ENCODE peak calls at places on chromosomes 1 and 21, in five cellular contexts. One of them, this sample, is unnamed.

GRCh38 chr1:15501208-15502032 is 22.6 kb downstream of the CASP9 start:
- DNase-seq in GM12878: no peak
- DNase-seq in HCT116: peak; percentile 16
- DNase-seq in K562: peak; percentile 80
- DNase-seq in prostate gland: peak; percentile 13
- DNase-seq in this sample: no peak

GRCh38 chr1:114015075-114015474 is 35.8 kb downstream of the OLFML3 start:
- DNase-seq in GM12878: no peak
- DNase-seq in HCT116: peak; percentile 45
- DNase-seq in K562: no peak
- DNase-seq in prostate gland: no peak
- DNase-seq in this sample: no peak

GRCh38 chr1:212917134-212917485 is 33.2 kb upstream of the VASH2 start:
- DNase-seq in GM12878: no peak
- DNase-seq in HCT116: no peak
- DNase-seq in K562: no peak
- DNase-seq in prostate gland: no peak
- DNase-seq in this sample: no peak

GRCh38 chr1:53934170-53934765 is 11.2 kb downstream of the IFT25 start:
- DNase-seq in GM12878: no peak
- DNase-seq in HCT116: no peak
- DNase-seq in K562: no peak
- DNase-seq in prostate gland: no peak
- DNase-seq in this sample: no peak

GRCh38 chr1:186829679-186830587 is 1.2 kb downstream of the PLA2G4A start:
- DNase-seq in GM12878: no peak
- DNase-seq in HCT116: no peak
- DNase-seq in K562: no peak
- DNase-seq in prostate gland: no peak
- DNase-seq in this sample: no peak

GRCh38 chr1:218485241-218485928 is 140.2 kb downstream of the TGFB2 start:
- DNase-seq in GM12878: no peak
- DNase-seq in HCT116: no peak
- DNase-seq in K562: no peak
- DNase-seq in prostate gland: no peak
- DNase-seq in this sample: no peak

GRCh38 chr21:31731112-31731801 is 661 bp downstream of the SCAF4 start:
- DNase-seq in GM12878: no peak
- DNase-seq in HCT116: no peak
- DNase-seq in K562: peak; percentile 82
- DNase-seq in prostate gland: peak; percentile 35
- DNase-seq in this sample: no peak

GRCh38 chr1:25927541-25928265 is 21.5 kb upstream of the STMN1 start:
- DNase-seq in GM12878: no peak
- DNase-seq in HCT116: no peak
- DNase-seq in K562: no peak
- DNase-seq in prostate gland: no peak
- DNase-seq in this sample: no peak

GRCh38 chr1:215160351-215160750 is 77.8 kb downstream of the KCNK2 start:
- DNase-seq in GM12878: no peak
- DNase-seq in HCT116: no peak
- DNase-seq in K562: no peak
- DNase-seq in prostate gland: no peak
- DNase-seq in this sample: no peak

GRCh38 chr1:25022361-25023189 is 92.5 kb upstream of the RUNX3 start:
- DNase-seq in GM12878: peak; percentile 97
- DNase-seq in HCT116: peak; percentile 59
- DNase-seq in K562: peak; percentile 27
- DNase-seq in prostate gland: peak; percentile 31
- DNase-seq in this sample: no peak

GRCh38 chr1:41122851-41123518 is 101.5 kb upstream of the SLFNL1 start:
- DNase-seq in GM12878: no peak
- DNase-seq in HCT116: peak; percentile 61
- DNase-seq in K562: peak; percentile 23
- DNase-seq in prostate gland: peak; percentile 21
- DNase-seq in this sample: no peak

GRCh38 chr1:173050865-173051264 is at the start of gene TNFSF18:
- DNase-seq in GM12878: no peak
- DNase-seq in HCT116: no peak
- DNase-seq in K562: no peak
- DNase-seq in prostate gland: peak; percentile 19
- DNase-seq in this sample: no peak

GRCh38 chr1:100627936-100628335 is 90.0 kb downstream of the GPR88 start:
- DNase-seq in GM12878: no peak
- DNase-seq in HCT116: no peak
- DNase-seq in K562: no peak
- DNase-seq in prostate gland: no peak
- DNase-seq in this sample: no peak

GRCh38 chr1:203166192-203166940 is 9.3 kb downstream of the MYBPH start:
- DNase-seq in GM12878: no peak
- DNase-seq in HCT116: no peak
- DNase-seq in K562: peak; percentile 63
- DNase-seq in prostate gland: peak; percentile 12
- DNase-seq in this sample: no peak

GRCh38 chr1:113536182-113536780 is 146.0 kb downstream of the MAGI3 start:
- DNase-seq in GM12878: no peak
- DNase-seq in HCT116: no peak
- DNase-seq in K562: no peak
- DNase-seq in prostate gland: no peak
- DNase-seq in this sample: no peak

GRCh38 chr21:42621166-42621827 is 32.1 kb upstream of the PDE9A start:
- DNase-seq in GM12878: no peak
- DNase-seq in HCT116: no peak
- DNase-seq in K562: no peak
- DNase-seq in prostate gland: no peak
- DNase-seq in this sample: no peak

GRCh38 chr1:203619091-203619780 is 7.4 kb upstream of the ATP2B4 start:
- DNase-seq in GM12878: no peak
- DNase-seq in HCT116: no peak
- DNase-seq in K562: no peak
- DNase-seq in prostate gland: no peak
- DNase-seq in this sample: no peak

GRCh38 chr1:109637446-109637845 is 17.8 kb downstream of the AMPD2 start:
- DNase-seq in GM12878: no peak
- DNase-seq in HCT116: no peak
- DNase-seq in K562: no peak
- DNase-seq in prostate gland: no peak
- DNase-seq in this sample: peak; percentile 40

GRCh38 chr1:173823776-173824314 is 628 bp upstream of the DARS2 start:
- DNase-seq in GM12878: peak; percentile 13
- DNase-seq in HCT116: no peak
- DNase-seq in K562: no peak
- DNase-seq in prostate gland: no peak
- DNase-seq in this sample: no peak

GRCh38 chr1:9611716-9612115 is 23.0 kb downstream of the TMEM201 start:
- DNase-seq in GM12878: no peak
- DNase-seq in HCT116: no peak
- DNase-seq in K562: no peak
- DNase-seq in prostate gland: no peak
- DNase-seq in this sample: no peak

GRCh38 chr1:28328228-28328648 is 602 bp upstream of the MED18 start:
- DNase-seq in GM12878: no peak
- DNase-seq in HCT116: no peak
- DNase-seq in K562: no peak
- DNase-seq in prostate gland: no peak
- DNase-seq in this sample: no peak

GRCh38 chr1:5660141-5660935 is 331.9 kb downstream of the NPHP4 start:
- DNase-seq in GM12878: no peak
- DNase-seq in HCT116: no peak
- DNase-seq in K562: no peak
- DNase-seq in prostate gland: peak; percentile 30
- DNase-seq in this sample: no peak

GRCh38 chr21:25509862-25510261 is 97.4 kb downstream of the MRPL39 start:
- DNase-seq in GM12878: no peak
- DNase-seq in HCT116: no peak
- DNase-seq in K562: no peak
- DNase-seq in prostate gland: no peak
- DNase-seq in this sample: no peak

GRCh38 chr1:228154685-228155571 is 5.2 kb downstream of the GJC2 start:
- DNase-seq in GM12878: no peak
- DNase-seq in HCT116: no peak
- DNase-seq in K562: no peak
- DNase-seq in prostate gland: no peak
- DNase-seq in this sample: no peak

GRCh38 chr1:231642600-231643332 is 16.2 kb downstream of the DISC1 start:
- DNase-seq in GM12878: no peak
- DNase-seq in HCT116: no peak
- DNase-seq in K562: no peak
- DNase-seq in prostate gland: no peak
- DNase-seq in this sample: no peak

GRCh38 chr1:89832481-89833127 is 11.8 kb downstream of the LRRC8D start:
- DNase-seq in GM12878: no peak
- DNase-seq in HCT116: no peak
- DNase-seq in K562: no peak
- DNase-seq in prostate gland: no peak
- DNase-seq in this sample: no peak

GRCh38 chr1:35884934-35885333 is 1.9 kb downstream of the AGO1 start:
- DNase-seq in GM12878: no peak
- DNase-seq in HCT116: no peak
- DNase-seq in K562: no peak
- DNase-seq in prostate gland: no peak
- DNase-seq in this sample: no peak

GRCh38 chr1:35885961-35886558 is 3.1 kb downstream of the AGO1 start:
- DNase-seq in GM12878: no peak
- DNase-seq in HCT116: no peak
- DNase-seq in K562: peak; percentile 66
- DNase-seq in prostate gland: no peak
- DNase-seq in this sample: no peak

GRCh38 chr1:35886606-35887431 is 3.8 kb downstream of the AGO1 start:
- DNase-seq in GM12878: no peak
- DNase-seq in HCT116: no peak
- DNase-seq in K562: peak; percentile 73
- DNase-seq in prostate gland: no peak
- DNase-seq in this sample: no peak

GRCh38 chr1:35888255-35888654 is 5.2 kb downstream of the AGO1 start:
- DNase-seq in GM12878: no peak
- DNase-seq in HCT116: no peak
- DNase-seq in K562: no peak
- DNase-seq in prostate gland: no peak
- DNase-seq in this sample: no peak

DNA sequence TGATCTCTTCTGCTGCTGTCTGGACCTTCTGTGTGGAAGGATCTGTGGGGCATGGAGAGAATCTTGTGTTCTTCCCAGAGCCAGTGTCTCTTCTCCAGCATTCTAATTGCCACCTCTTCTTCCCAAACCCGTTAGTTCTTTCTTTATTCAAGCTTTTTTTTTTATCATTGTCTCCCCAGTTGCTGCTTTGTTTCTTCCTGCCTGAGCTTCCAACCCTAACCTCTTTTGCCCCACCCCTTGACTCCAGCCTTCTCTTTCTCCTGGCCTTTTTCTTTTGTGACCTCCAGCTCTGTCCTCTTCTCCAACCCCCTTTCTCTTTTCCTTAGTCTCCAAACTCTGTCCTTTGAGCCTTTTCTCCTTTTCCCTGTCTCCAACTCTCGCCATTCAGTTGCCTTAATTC is 4.5 kb downstream of the AGO1 start:
- DNase-seq in GM12878: no peak
- DNase-seq in HCT116: no peak
- DNase-seq in K562: no peak
- DNase-seq in prostate gland: no peak
- DNase-seq in this sample: no peak
- H3K4me1 ChIP-seq in GM12878: peaks cover 14% of the 10 kb centered on the region
- H3K4me1 ChIP-seq in HCT116: no peaks in the 10 kb centered on the region
- H3K4me1 ChIP-seq in K562: peaks cover 53% of the 10 kb centered on the region
- H3K4me1 ChIP-seq in prostate gland: peaks cover 3% of the 10 kb centered on the region
- H3K4me1 ChIP-seq in this sample: peaks cover 39% of the 10 kb centered on the region

GRCh38 chr1:43199093-43199726 is 27.1 kb downstream of the CFAP57 start:
- DNase-seq in GM12878: peak; percentile 88
- DNase-seq in HCT116: no peak
- DNase-seq in K562: no peak
- DNase-seq in prostate gland: no peak
- DNase-seq in this sample: no peak
- TF ChIP-seq POLR2AphosphoS5 in GM12878: peak; percentile 46
- TF ChIP-seq POLR2AphosphoS5 in HCT116: no peak
- TF ChIP-seq POLR2AphosphoS5 in K562: no peak
- TF ChIP-seq POLR2AphosphoS5 in prostate gland: no peak
- TF ChIP-seq POLR2AphosphoS5 in this sample: no peak

GRCh38 chr1:162218975-162219374 is 149.5 kb downstream of the NOS1AP start:
- DNase-seq in GM12878: no peak
- DNase-seq in HCT116: no peak
- DNase-seq in K562: no peak
- DNase-seq in prostate gland: no peak
- DNase-seq in this sample: no peak

GRCh38 chr1:162218546-162218945 is 149.1 kb downstream of the NOS1AP start:
- DNase-seq in GM12878: no peak
- DNase-seq in HCT116: no peak
- DNase-seq in K562: no peak
- DNase-seq in prostate gland: no peak
- DNase-seq in this sample: no peak

GRCh38 chr1:162215902-162216301 is 146.4 kb downstream of the NOS1AP start:
- DNase-seq in GM12878: no peak
- DNase-seq in HCT116: no peak
- DNase-seq in K562: no peak
- DNase-seq in prostate gland: no peak
- DNase-seq in this sample: no peak

GRCh38 chr1:162217674-162218073 is 148.2 kb downstream of the NOS1AP start:
- DNase-seq in GM12878: no peak
- DNase-seq in HCT116: no peak
- DNase-seq in K562: no peak
- DNase-seq in prostate gland: no peak
- DNase-seq in this sample: no peak

DNA sequence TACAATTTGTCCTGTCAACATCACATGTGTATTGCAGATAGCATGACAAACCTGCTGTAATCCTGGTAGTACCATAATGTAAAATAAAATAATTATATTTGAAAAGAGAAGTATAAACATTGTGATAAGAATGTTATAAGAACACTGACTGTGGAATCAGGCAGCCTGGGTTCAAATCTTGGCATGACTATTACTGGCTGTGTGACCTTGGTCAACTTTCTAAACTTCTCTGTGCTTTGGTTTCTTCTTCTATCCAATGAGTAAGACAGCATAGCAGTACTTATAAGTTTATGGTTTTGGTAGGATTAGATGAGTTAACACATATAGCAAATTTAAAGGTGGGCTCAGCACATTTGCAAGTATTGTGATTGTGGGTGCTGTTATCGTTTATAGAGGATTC is 147.1 kb downstream of the NOS1AP start:
- DNase-seq in GM12878: no peak
- DNase-seq in HCT116: no peak
- DNase-seq in K562: no peak
- DNase-seq in prostate gland: no peak
- DNase-seq in this sample: no peak
- H3K4me1 ChIP-seq in GM12878: no peaks in the 10 kb centered on the region
- H3K4me1 ChIP-seq in HCT116: peaks cover 17% of the 10 kb centered on the region
- H3K4me1 ChIP-seq in K562: no peaks in the 10 kb centered on the region
- H3K4me1 ChIP-seq in prostate gland: peaks cover 6% of the 10 kb centered on the region
- H3K4me1 ChIP-seq in this sample: peaks cover 17% of the 10 kb centered on the region

DNA sequence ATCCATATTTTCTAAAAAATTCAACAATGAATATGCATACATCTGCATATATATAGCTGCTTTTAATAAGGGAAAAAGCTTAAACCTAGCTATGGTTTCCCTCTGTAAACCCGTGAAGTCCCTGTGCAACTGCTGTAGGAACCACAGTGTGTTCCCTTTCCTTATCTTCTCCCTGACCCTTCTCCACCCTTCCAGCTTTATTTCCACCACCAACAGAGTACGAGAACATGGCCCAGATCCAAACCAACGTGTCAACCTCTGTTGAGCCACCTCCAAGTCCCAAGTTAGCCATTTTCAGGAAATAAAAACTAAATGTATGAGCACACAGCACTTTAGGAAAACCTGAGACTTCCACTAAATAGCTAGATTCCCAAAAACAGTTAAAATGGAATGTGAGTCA is 20.3 kb downstream of the SUSD4 start:
- DNase-seq in GM12878: no peak
- DNase-seq in HCT116: no peak
- DNase-seq in K562: no peak
- DNase-seq in prostate gland: no peak
- DNase-seq in this sample: no peak
- TF ChIP-seq POLR2AphosphoS5 in GM12878: no peak
- TF ChIP-seq POLR2AphosphoS5 in HCT116: no peak
- TF ChIP-seq POLR2AphosphoS5 in K562: no peak
- TF ChIP-seq POLR2AphosphoS5 in prostate gland: no peak
- TF ChIP-seq POLR2AphosphoS5 in this sample: no peak

This sample was measured in vagina.